ENCODE peak calls at places on chromosomes 16 and 17, in ten cellular contexts. One of them, this sample, is unnamed.
A peak's percentile ranks its signal among the peaks of the same experiment; 100 is the strongest.

GRCh38 chr17:35087731-35088646 is 24.5 kb upstream of the RFFL start:
- DNase-seq in kidney: peak; percentile 84
- DNase-seq in heart left ventricle: peak; percentile 45
- DNase-seq in Panc1: no peak
- DNase-seq in upper lobe of right lung: peak; percentile 79
- DNase-seq in brain microvascular endothelial cell: peak; percentile 34
- DNase-seq in PC-9: peak; percentile 31
- DNase-seq in sigmoid colon: peak; percentile 82
- DNase-seq in keratinocyte: no peak
- DNase-seq in aorta: peak; percentile 79
- DNase-seq in this sample: no peak

GRCh38 chr17:1577186-1577585 is 14.6 kb upstream of the PITPNA start:
- DNase-seq in heart left ventricle: peak; percentile 85
- DNase-seq in sigmoid colon: peak; percentile 96
- DNase-seq in aorta: peak; percentile 97
- DNase-seq in upper lobe of right lung: peak; percentile 97
- DNase-seq in PC-9: peak; percentile 73
- DNase-seq in brain microvascular endothelial cell: peak; percentile 52
- DNase-seq in Panc1: no peak
- DNase-seq in keratinocyte: no peak
- DNase-seq in kidney: peak; percentile 94
- DNase-seq in this sample: peak; percentile 90

GRCh38 chr17:80349437-80350160 is 65.4 kb upstream of the ENDOV start:
- DNase-seq in heart left ventricle: no peak
- DNase-seq in PC-9: no peak
- DNase-seq in Panc1: no peak
- DNase-seq in sigmoid colon: no peak
- DNase-seq in aorta: no peak
- DNase-seq in keratinocyte: no peak
- DNase-seq in brain microvascular endothelial cell: no peak
- DNase-seq in kidney: no peak
- DNase-seq in upper lobe of right lung: no peak
- DNase-seq in this sample: no peak

GRCh38 chr16:69318177-69318910 is 7.2 kb downstream of the VPS4A start:
- DNase-seq in heart left ventricle: no peak
- DNase-seq in keratinocyte: no peak
- DNase-seq in brain microvascular endothelial cell: no peak
- DNase-seq in upper lobe of right lung: peak; percentile 62
- DNase-seq in PC-9: no peak
- DNase-seq in kidney: no peak
- DNase-seq in Panc1: no peak
- DNase-seq in sigmoid colon: no peak
- DNase-seq in aorta: no peak
- DNase-seq in this sample: no peak

GRCh38 chr17:44002141-44002848 is 2.1 kb upstream of the NAGS start:
- DNase-seq in heart left ventricle: no peak
- DNase-seq in keratinocyte: no peak
- DNase-seq in sigmoid colon: no peak
- DNase-seq in aorta: no peak
- DNase-seq in upper lobe of right lung: no peak
- DNase-seq in Panc1: no peak
- DNase-seq in brain microvascular endothelial cell: peak; percentile 57
- DNase-seq in PC-9: no peak
- DNase-seq in kidney: no peak
- DNase-seq in this sample: no peak

GRCh38 chr17:57849163-57849873 is 526 bp downstream of the MRPS23 start:
- DNase-seq in brain microvascular endothelial cell: no peak
- DNase-seq in kidney: no peak
- DNase-seq in Panc1: no peak
- DNase-seq in upper lobe of right lung: no peak
- DNase-seq in aorta: no peak
- DNase-seq in PC-9: no peak
- DNase-seq in sigmoid colon: peak; percentile 69
- DNase-seq in heart left ventricle: no peak
- DNase-seq in keratinocyte: no peak
- DNase-seq in this sample: no peak

GRCh38 chr17:32917842-32918241 is 10.1 kb upstream of the TMEM98 start:
- DNase-seq in PC-9: no peak
- DNase-seq in keratinocyte: no peak
- DNase-seq in kidney: no peak
- DNase-seq in heart left ventricle: no peak
- DNase-seq in brain microvascular endothelial cell: no peak
- DNase-seq in upper lobe of right lung: no peak
- DNase-seq in sigmoid colon: no peak
- DNase-seq in Panc1: no peak
- DNase-seq in aorta: no peak
- DNase-seq in this sample: no peak

GRCh38 chr16:1762879-1763520 is 8.3 kb downstream of the NME3 start:
- DNase-seq in brain microvascular endothelial cell: no peak
- DNase-seq in aorta: no peak
- DNase-seq in kidney: no peak
- DNase-seq in upper lobe of right lung: no peak
- DNase-seq in heart left ventricle: no peak
- DNase-seq in sigmoid colon: no peak
- DNase-seq in keratinocyte: no peak
- DNase-seq in PC-9: no peak
- DNase-seq in Panc1: no peak
- DNase-seq in this sample: peak; percentile 81

GRCh38 chr16:56246051-56246817 is 54.9 kb downstream of the GNAO1 start:
- DNase-seq in keratinocyte: peak; percentile 79
- DNase-seq in brain microvascular endothelial cell: no peak
- DNase-seq in kidney: peak; percentile 86
- DNase-seq in sigmoid colon: peak; percentile 67
- DNase-seq in Panc1: peak; percentile 32
- DNase-seq in heart left ventricle: no peak
- DNase-seq in PC-9: peak; percentile 91
- DNase-seq in aorta: no peak
- DNase-seq in upper lobe of right lung: no peak
- DNase-seq in this sample: peak; percentile 43

GRCh38 chr16:9176547-9177418 is 85.3 kb downstream of the HAPSTR1 start:
- DNase-seq in brain microvascular endothelial cell: no peak
- DNase-seq in PC-9: no peak
- DNase-seq in keratinocyte: no peak
- DNase-seq in Panc1: no peak
- DNase-seq in heart left ventricle: no peak
- DNase-seq in aorta: no peak
- DNase-seq in sigmoid colon: no peak
- DNase-seq in kidney: no peak
- DNase-seq in upper lobe of right lung: no peak
- DNase-seq in this sample: no peak

GRCh38 chr16:11601911-11602310 is 15.2 kb upstream of the LITAF start:
- DNase-seq in PC-9: no peak
- DNase-seq in sigmoid colon: no peak
- DNase-seq in Panc1: no peak
- DNase-seq in kidney: no peak
- DNase-seq in heart left ventricle: no peak
- DNase-seq in aorta: no peak
- DNase-seq in brain microvascular endothelial cell: no peak
- DNase-seq in keratinocyte: no peak
- DNase-seq in upper lobe of right lung: peak; percentile 19
- DNase-seq in this sample: no peak

GRCh38 chr16:27112093-27112811 is 45.5 kb downstream of the C16orf82 start:
- DNase-seq in PC-9: no peak
- DNase-seq in kidney: no peak
- DNase-seq in upper lobe of right lung: no peak
- DNase-seq in heart left ventricle: no peak
- DNase-seq in sigmoid colon: no peak
- DNase-seq in brain microvascular endothelial cell: no peak
- DNase-seq in aorta: no peak
- DNase-seq in Panc1: no peak
- DNase-seq in keratinocyte: no peak
- DNase-seq in this sample: no peak

GRCh38 chr16:59593256-59593655 is 859.1 kb upstream of the GOT2 start:
- DNase-seq in kidney: no peak
- DNase-seq in aorta: no peak
- DNase-seq in PC-9: no peak
- DNase-seq in keratinocyte: no peak
- DNase-seq in upper lobe of right lung: no peak
- DNase-seq in Panc1: no peak
- DNase-seq in sigmoid colon: no peak
- DNase-seq in brain microvascular endothelial cell: peak; percentile 60
- DNase-seq in heart left ventricle: no peak
- DNase-seq in this sample: no peak

GRCh38 chr17:14011740-14012405 is 57.4 kb upstream of the COX10 start:
- DNase-seq in upper lobe of right lung: no peak
- DNase-seq in aorta: peak; percentile 51
- DNase-seq in sigmoid colon: no peak
- DNase-seq in Panc1: no peak
- DNase-seq in PC-9: no peak
- DNase-seq in keratinocyte: no peak
- DNase-seq in brain microvascular endothelial cell: no peak
- DNase-seq in heart left ventricle: peak; percentile 27
- DNase-seq in kidney: no peak
- DNase-seq in this sample: no peak

GRCh38 chr17:83084214-83084613 is 4.8 kb downstream of the METRNL start:
- DNase-seq in Panc1: no peak
- DNase-seq in keratinocyte: no peak
- DNase-seq in upper lobe of right lung: no peak
- DNase-seq in heart left ventricle: no peak
- DNase-seq in brain microvascular endothelial cell: no peak
- DNase-seq in sigmoid colon: no peak
- DNase-seq in kidney: no peak
- DNase-seq in PC-9: no peak
- DNase-seq in aorta: no peak
- DNase-seq in this sample: peak; percentile 69

GRCh38 chr16:73210084-73210483 is 162.2 kb upstream of the ZFHX3 start:
- DNase-seq in PC-9: no peak
- DNase-seq in kidney: no peak
- DNase-seq in upper lobe of right lung: no peak
- DNase-seq in brain microvascular endothelial cell: no peak
- DNase-seq in sigmoid colon: no peak
- DNase-seq in Panc1: no peak
- DNase-seq in aorta: no peak
- DNase-seq in keratinocyte: no peak
- DNase-seq in heart left ventricle: no peak
- DNase-seq in this sample: no peak

GRCh38 chr16:25586826-25587225 is 104.9 kb upstream of the HS3ST4 start:
- DNase-seq in aorta: no peak
- DNase-seq in Panc1: no peak
- DNase-seq in brain microvascular endothelial cell: no peak
- DNase-seq in PC-9: no peak
- DNase-seq in heart left ventricle: no peak
- DNase-seq in sigmoid colon: no peak
- DNase-seq in kidney: no peak
- DNase-seq in upper lobe of right lung: no peak
- DNase-seq in keratinocyte: no peak
- DNase-seq in this sample: no peak

GRCh38 chr16:81335669-81336068 is 20.9 kb downstream of the GAN start:
- DNase-seq in brain microvascular endothelial cell: no peak
- DNase-seq in aorta: no peak
- DNase-seq in PC-9: no peak
- DNase-seq in heart left ventricle: no peak
- DNase-seq in keratinocyte: no peak
- DNase-seq in kidney: no peak
- DNase-seq in Panc1: no peak
- DNase-seq in sigmoid colon: no peak
- DNase-seq in upper lobe of right lung: no peak
- DNase-seq in this sample: no peak

GRCh38 chr17:33966410-33967063 is 288.5 kb upstream of the CCL2 start:
- DNase-seq in sigmoid colon: no peak
- DNase-seq in upper lobe of right lung: no peak
- DNase-seq in kidney: no peak
- DNase-seq in keratinocyte: no peak
- DNase-seq in PC-9: no peak
- DNase-seq in brain microvascular endothelial cell: no peak
- DNase-seq in Panc1: no peak
- DNase-seq in aorta: no peak
- DNase-seq in heart left ventricle: no peak
- DNase-seq in this sample: no peak
- H3K4me3 ChIP-seq in sigmoid colon: no peak overlapping the region
- H3K4me3 ChIP-seq in upper lobe of right lung: no peak overlapping the region
- H3K4me3 ChIP-seq in kidney: no peak overlapping the region
- H3K4me3 ChIP-seq in keratinocyte: no peak overlapping the region
- H3K4me3 ChIP-seq in PC-9: no peak overlapping the region
- H3K4me3 ChIP-seq in brain microvascular endothelial cell: no peak overlapping the region
- H3K4me3 ChIP-seq in Panc1: no peak overlapping the region
- H3K4me3 ChIP-seq in aorta: no peak overlapping the region
- H3K4me3 ChIP-seq in heart left ventricle: no peak overlapping the region
- H3K4me3 ChIP-seq in this sample: no peak overlapping the region

GRCh38 chr17:79080349-79080748 is 5.7 kb downstream of the ENGASE start:
- DNase-seq in brain microvascular endothelial cell: no peak
- DNase-seq in kidney: peak; percentile 37
- DNase-seq in aorta: no peak
- DNase-seq in heart left ventricle: no peak
- DNase-seq in keratinocyte: no peak
- DNase-seq in Panc1: no peak
- DNase-seq in sigmoid colon: no peak
- DNase-seq in upper lobe of right lung: no peak
- DNase-seq in PC-9: no peak
- DNase-seq in this sample: peak; percentile 28
- H3K36me3 ChIP-seq in brain microvascular endothelial cell: peaks cover 6% of the 10 kb centered on the region
- H3K36me3 ChIP-seq in kidney: peaks cover 17% of the 10 kb centered on the region
- H3K36me3 ChIP-seq in aorta: peaks cover 4% of the 10 kb centered on the region
- H3K36me3 ChIP-seq in heart left ventricle: peaks cover 64% of the 10 kb centered on the region
- H3K36me3 ChIP-seq in keratinocyte: peaks cover 18% of the 10 kb centered on the region
- H3K36me3 ChIP-seq in Panc1: no peaks in the 10 kb centered on the region
- H3K36me3 ChIP-seq in sigmoid colon: peaks cover 15% of the 10 kb centered on the region
- H3K36me3 ChIP-seq in upper lobe of right lung: peaks cover 58% of the 10 kb centered on the region
- H3K36me3 ChIP-seq in PC-9: no peaks in the 10 kb centered on the region
- H3K36me3 ChIP-seq in this sample: peaks cover 9% of the 10 kb centered on the region

GRCh38 chr17:46770818-46771600 is 47.5 kb downstream of the WNT3 start:
- DNase-seq in kidney: peak; percentile 79
- DNase-seq in upper lobe of right lung: peak; percentile 80
- DNase-seq in keratinocyte: no peak
- DNase-seq in aorta: no peak
- DNase-seq in heart left ventricle: peak; percentile 59
- DNase-seq in PC-9: peak; percentile 68
- DNase-seq in brain microvascular endothelial cell: no peak
- DNase-seq in sigmoid colon: no peak
- DNase-seq in Panc1: no peak
- DNase-seq in this sample: peak; percentile 72
- H3K4me3 ChIP-seq in kidney: peak overlapping the region; percentile 44
- H3K4me3 ChIP-seq in upper lobe of right lung: peak overlapping the region; percentile 51
- H3K4me3 ChIP-seq in keratinocyte: no peak overlapping the region
- H3K4me3 ChIP-seq in aorta: peak overlapping the region; percentile 49
- H3K4me3 ChIP-seq in heart left ventricle: peak overlapping the region; percentile 72
- H3K4me3 ChIP-seq in PC-9: peak overlapping the region; percentile 68
- H3K4me3 ChIP-seq in brain microvascular endothelial cell: peak overlapping the region; percentile 43
- H3K4me3 ChIP-seq in sigmoid colon: peak overlapping the region; percentile 26
- H3K4me3 ChIP-seq in Panc1: peak overlapping the region; percentile 41
- H3K4me3 ChIP-seq in this sample: peak overlapping the region; percentile 36

GRCh38 chr16:88618956-88619667 is 19.3 kb upstream of the IL17C start:
- DNase-seq in kidney: no peak
- DNase-seq in aorta: no peak
- DNase-seq in PC-9: no peak
- DNase-seq in heart left ventricle: no peak
- DNase-seq in sigmoid colon: no peak
- DNase-seq in brain microvascular endothelial cell: no peak
- DNase-seq in Panc1: no peak
- DNase-seq in keratinocyte: no peak
- DNase-seq in upper lobe of right lung: no peak
- DNase-seq in this sample: no peak
- H3K36me3 ChIP-seq in kidney: peaks cover 27% of the 10 kb centered on the region
- H3K36me3 ChIP-seq in aorta: peaks cover 7% of the 10 kb centered on the region
- H3K36me3 ChIP-seq in PC-9: no peaks in the 10 kb centered on the region
- H3K36me3 ChIP-seq in heart left ventricle: peaks cover 57% of the 10 kb centered on the region
- H3K36me3 ChIP-seq in sigmoid colon: peaks cover 26% of the 10 kb centered on the region
- H3K36me3 ChIP-seq in brain microvascular endothelial cell: peaks cover 25% of the 10 kb centered on the region
- H3K36me3 ChIP-seq in Panc1: no peaks in the 10 kb centered on the region
- H3K36me3 ChIP-seq in keratinocyte: peaks cover 24% of the 10 kb centered on the region
- H3K36me3 ChIP-seq in upper lobe of right lung: peaks cover 41% of the 10 kb centered on the region
- H3K36me3 ChIP-seq in this sample: peaks cover 11% of the 10 kb centered on the region